ENCODE peak calls at places on chromosomes 11 and 22, in eight cellular contexts. X, A, Z, Y, V, Q, K and I are unnamed samples.

GRCh38 chr11:86180415-86180814 is 64.1 kb upstream of the EED start:
- DNase-seq in Q (no peak), Y (no peak), X (no peak), K (no peak), Z (no peak), V (no peak), A (no peak), I (no peak)

GRCh38 chr11:28476864-28477263 is 368.7 kb downstream of the METTL15 start:
- DNase-seq in Z (no peak), K (no peak), Q (no peak), X (no peak), Y (no peak), A (no peak), V (no peak), I (no peak)

GRCh38 chr22:37260939-37261338 is 16.9 kb upstream of the RAC2 start:
- DNase-seq in Q (no peak), Z (peak; percentile 73), X (peak; percentile 70), Y (no peak), V (peak; percentile 27), A (peak; percentile 63), K (peak; percentile 35), I (peak; percentile 51)

GRCh38 chr22:32905400-32905799 is 103.9 kb downstream of the TIMP3 start:
- DNase-seq in A (no peak), Z (no peak), Y (no peak), X (no peak), Q (no peak), K (no peak), V (no peak), I (no peak)

GRCh38 chr11:59141673-59142460 is 789 bp upstream of the FAM111A start:
- DNase-seq in A (no peak), Z (no peak), Q (no peak), X (no peak), V (no peak), K (no peak), Y (no peak), I (no peak)

GRCh38 chr11:66327171-66328035 is 8.8 kb downstream of the RIN1 start:
- DNase-seq in X (no peak), Y (no peak), V (no peak), Q (no peak), A (no peak), K (no peak), Z (no peak), I (no peak)

GRCh38 chr11:8809605-8810272 is 101.2 kb upstream of the AKIP1 start:
- DNase-seq in Z (no peak), Q (no peak), A (no peak), X (no peak), V (no peak), Y (no peak), K (no peak), I (peak; percentile 54)

GRCh38 chr11:11993814-11994213 is 14.6 kb downstream of the DKK3 start:
- DNase-seq in K (no peak), X (no peak), Q (no peak), Z (peak; percentile 46), A (no peak), Y (no peak), V (peak; percentile 53), I (peak; percentile 76)

GRCh38 chr22:31272522-31273446 is 19.5 kb downstream of the PIK3IP1 start:
- DNase-seq in Q (peak; percentile 45), V (peak; percentile 58), A (peak; percentile 56), Z (no peak), X (peak; percentile 50), K (no peak), Y (no peak), I (peak; percentile 45)

GRCh38 chr11:128889657-128890213 is 1.4 kb upstream of the KCNJ5 start:
- DNase-seq in A (no peak), K (no peak), V (no peak), Z (no peak), X (no peak), Q (no peak), Y (no peak), I (peak; percentile 34)

GRCh38 chr11:66221726-66222236 is 46.7 kb upstream of the RAB1B start:
- DNase-seq in Y (no peak), K (no peak), X (no peak), A (no peak), V (no peak), Q (no peak), Z (peak; percentile 22), I (peak; percentile 16)

GRCh38 chr11:73077454-73077853 is 64.7 kb downstream of the FCHSD2 start:
- DNase-seq in X (no peak), V (no peak), Q (no peak), Y (no peak), Z (no peak), K (no peak), A (no peak), I (no peak)

GRCh38 chr11:55054723-55055122 is 207.2 kb upstream of the TRIM48 start:
- DNase-seq in A (no peak), Y (no peak), X (no peak), V (no peak), K (no peak), Q (no peak), Z (no peak), I (no peak)
- H3K9me3 ChIP-seq in A (peaks cover 81% of the 10 kb centered on the region), Y (no peaks in the 10 kb centered on the region), X (peaks cover 50% of the 10 kb centered on the region), V (no peaks in the 10 kb centered on the region), K (peaks cover 4% of the 10 kb centered on the region), Q (peaks cover 5% of the 10 kb centered on the region), Z (peaks cover 57% of the 10 kb centered on the region), I (peaks cover 21% of the 10 kb centered on the region)

DNA sequence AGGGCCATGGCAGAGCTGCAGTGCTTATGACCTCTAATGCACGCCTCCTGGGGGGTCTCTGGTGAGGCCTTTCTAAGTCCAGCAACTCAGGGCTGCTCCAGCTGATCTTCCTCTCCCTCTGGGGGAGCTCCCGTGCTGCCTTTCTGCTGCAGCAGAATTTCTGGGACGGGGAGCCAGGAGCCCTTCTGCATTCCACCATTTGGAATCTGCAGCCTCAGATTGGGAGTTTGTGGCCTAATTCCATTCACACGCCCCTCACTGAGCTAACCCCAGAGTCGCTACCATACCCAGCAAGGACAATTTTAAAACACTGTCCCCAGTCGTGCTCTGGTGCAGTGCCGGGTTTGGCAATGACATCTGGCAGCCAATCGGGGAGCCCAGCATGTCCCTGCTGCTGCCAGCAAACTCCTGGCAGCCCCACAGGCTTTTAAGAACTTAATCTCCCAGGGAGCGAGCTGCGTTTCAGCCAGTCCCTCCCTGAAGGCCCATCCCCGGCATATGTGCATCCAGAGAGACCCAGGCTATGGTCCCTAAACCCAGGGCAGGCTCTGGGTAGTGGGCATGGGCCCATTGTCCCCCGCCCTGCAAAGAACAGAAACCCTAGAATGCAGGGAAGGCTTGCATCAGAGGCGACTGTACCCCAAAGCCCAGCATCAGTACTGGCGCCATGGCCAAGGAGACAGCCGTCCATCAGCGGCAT is 4.7 kb downstream of the SHANK2 start:
- DNase-seq in Y (no peak), A (no peak), V (peak; percentile 54), K (no peak), X (no peak), Z (peak; percentile 48), Q (no peak), I (no peak)
- H3K4me3 ChIP-seq in Y (no peak overlapping the region), A (no peak overlapping the region), V (no peak overlapping the region), K (no peak overlapping the region), X (no peak overlapping the region), Z (no peak overlapping the region), Q (no peak overlapping the region), I (no peak overlapping the region)

GRCh38 chr22:47450876-47451475 is 688.5 kb downstream of the TBC1D22A start:
- DNase-seq in Y (no peak), V (no peak), Q (no peak), X (no peak), A (no peak), K (no peak), Z (no peak), I (no peak)

GRCh38 chr22:47449508-47450270 is 687.2 kb downstream of the TBC1D22A start:
- DNase-seq in V (no peak), Q (no peak), Y (no peak), Z (no peak), X (no peak), K (no peak), A (no peak), I (no peak)

GRCh38 chr22:47456031-47456430 is 693.6 kb downstream of the TBC1D22A start:
- DNase-seq in Z (no peak), K (no peak), V (no peak), X (no peak), A (no peak), Y (no peak), Q (no peak), I (no peak)

GRCh38 chr22:47452184-47452583 is 689.7 kb downstream of the TBC1D22A start:
- DNase-seq in Q (no peak), Z (no peak), K (no peak), Y (no peak), X (no peak), A (no peak), V (no peak), I (peak; percentile 42)

GRCh38 chr22:47453049-47453448 is 690.6 kb downstream of the TBC1D22A start:
- DNase-seq in K (no peak), X (no peak), Q (no peak), Y (no peak), V (no peak), Z (no peak), A (no peak), I (no peak)
- H3K9me3 ChIP-seq in K (no peaks in the 10 kb centered on the region), X (peaks cover 9% of the 10 kb centered on the region), Q (no peaks in the 10 kb centered on the region), Y (no peaks in the 10 kb centered on the region), V (no peaks in the 10 kb centered on the region), Z (peaks cover 4% of the 10 kb centered on the region), A (no peaks in the 10 kb centered on the region), I (no peaks in the 10 kb centered on the region)

GRCh38 chr11:76591416-76591815 is 79.1 kb downstream of the LRRC32 start:
- DNase-seq in Y (no peak), A (peak; percentile 88), K (no peak), V (no peak), Q (no peak), Z (no peak), X (no peak), I (no peak)

GRCh38 chr11:76589945-76590630 is 80.5 kb downstream of the LRRC32 start:
- DNase-seq in X (no peak), Z (no peak), V (no peak), Q (no peak), Y (no peak), K (no peak), A (no peak), I (no peak)

GRCh38 chr11:76590631-76590950 is 80.0 kb downstream of the LRRC32 start:
- DNase-seq in Y (no peak), X (no peak), Z (no peak), A (no peak), Q (no peak), K (no peak), V (no peak), I (no peak)

GRCh38 chr11:76592961-76593360 is 77.6 kb downstream of the LRRC32 start:
- DNase-seq in A (peak; percentile 82), Q (no peak), K (no peak), Z (no peak), V (no peak), X (no peak), Y (no peak), I (no peak)

DNA sequence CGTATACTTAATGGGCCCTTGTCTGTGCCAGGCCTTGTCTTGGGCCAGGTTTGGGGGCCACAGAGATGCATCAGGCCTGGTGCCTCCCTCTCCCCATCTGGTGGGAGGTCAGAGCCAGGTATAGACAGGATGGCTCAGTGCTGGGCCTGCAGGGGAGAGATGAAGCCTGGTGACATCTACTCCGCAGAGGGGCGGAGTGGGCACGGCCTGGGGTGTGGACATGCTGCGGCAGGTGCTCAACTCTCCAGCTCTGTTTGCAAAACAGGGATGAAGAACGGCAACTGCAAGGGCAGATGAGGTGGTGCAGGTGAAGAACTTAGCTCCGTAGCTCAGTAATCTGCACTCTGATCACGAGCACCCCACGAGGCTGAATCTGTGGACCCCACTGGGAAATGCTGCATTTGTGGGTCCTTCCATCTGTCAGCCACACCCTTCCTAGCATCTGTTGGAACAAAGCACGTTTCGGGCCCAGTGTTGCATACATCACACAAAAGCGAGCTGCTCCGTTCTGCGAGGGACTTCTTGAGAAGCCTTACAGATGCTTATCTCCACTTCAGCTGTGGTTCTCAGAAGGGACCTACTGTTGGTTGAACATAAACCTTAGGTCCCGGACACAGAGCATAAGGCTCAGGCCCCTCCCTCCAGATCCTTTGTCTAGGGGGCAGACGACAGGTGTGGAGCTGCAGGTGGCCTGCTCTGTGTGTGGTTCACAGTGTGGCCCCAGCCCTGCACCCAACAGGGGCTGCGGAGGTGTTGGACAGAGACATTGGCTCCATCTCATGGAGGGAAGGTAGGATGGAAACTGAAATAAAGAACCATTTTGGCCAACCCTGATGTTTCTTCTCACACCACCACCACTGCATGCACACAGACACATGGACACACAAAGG is 78.3 kb downstream of the LRRC32 start:
- DNase-seq in V (no peak), Z (no peak), K (no peak), Y (no peak), X (no peak), A (no peak), Q (no peak), I (no peak)
- H3K4me3 ChIP-seq in V (no peak overlapping the region), Z (no peak overlapping the region), K (no peak overlapping the region), Y (no peak overlapping the region), X (no peak overlapping the region), A (no peak overlapping the region), Q (no peak overlapping the region), I (no peak overlapping the region)